ENCODE peak calls at places on chromosomes 11 and 22, in six cellular contexts. One of them, this sample, is unnamed. For H3K36me3, the result is how much of the 10 kb centered on the place peaks cover.

GRCh38 chr11:118619444-118620205 is 12.2 kb downstream of the PHLDB1 start:
- DNase-seq in upper lobe of left lung: peak
- DNase-seq in A673: peak
- DNase-seq in naive thymus-derived CD4-positive, alpha-beta T cell: no peak
- DNase-seq in IMR-90: peak
- DNase-seq in HCT116: no peak
- DNase-seq in this sample: peak

GRCh38 chr11:18633256-18634139 is 644 bp downstream of the SPTY2D1 start:
- DNase-seq in upper lobe of left lung: no peak
- DNase-seq in A673: peak
- DNase-seq in naive thymus-derived CD4-positive, alpha-beta T cell: no peak
- DNase-seq in IMR-90: peak
- DNase-seq in HCT116: no peak
- DNase-seq in this sample: no peak

GRCh38 chr11:27100534-27100933 is 59.9 kb downstream of the BBOX1 start:
- DNase-seq in upper lobe of left lung: no peak
- DNase-seq in A673: peak
- DNase-seq in naive thymus-derived CD4-positive, alpha-beta T cell: no peak
- DNase-seq in IMR-90: no peak
- DNase-seq in HCT116: no peak
- DNase-seq in this sample: no peak

GRCh38 chr11:59144096-59144495 is 1.4 kb downstream of the FAM111A start:
- DNase-seq in upper lobe of left lung: no peak
- DNase-seq in A673: peak
- DNase-seq in naive thymus-derived CD4-positive, alpha-beta T cell: no peak
- DNase-seq in IMR-90: peak
- DNase-seq in HCT116: no peak
- DNase-seq in this sample: no peak

GRCh38 chr11:111980062-111980461 is 42.9 kb downstream of the DIXDC1 start:
- DNase-seq in upper lobe of left lung: no peak
- DNase-seq in A673: no peak
- DNase-seq in naive thymus-derived CD4-positive, alpha-beta T cell: no peak
- DNase-seq in IMR-90: no peak
- DNase-seq in HCT116: no peak
- DNase-seq in this sample: no peak

GRCh38 chr11:67253872-67254624 is 12.2 kb upstream of the GRK2 start:
- DNase-seq in upper lobe of left lung: no peak
- DNase-seq in A673: no peak
- DNase-seq in naive thymus-derived CD4-positive, alpha-beta T cell: no peak
- DNase-seq in IMR-90: no peak
- DNase-seq in HCT116: no peak
- DNase-seq in this sample: no peak

GRCh38 chr11:115500547-115501503 is 3.4 kb downstream of the CADM1 start:
- DNase-seq in upper lobe of left lung: no peak
- DNase-seq in A673: no peak
- DNase-seq in naive thymus-derived CD4-positive, alpha-beta T cell: no peak
- DNase-seq in IMR-90: no peak
- DNase-seq in HCT116: no peak
- DNase-seq in this sample: no peak

GRCh38 chr22:39256979-39257378 is 12.2 kb upstream of the PDGFB start:
- DNase-seq in upper lobe of left lung: no peak
- DNase-seq in A673: no peak
- DNase-seq in naive thymus-derived CD4-positive, alpha-beta T cell: no peak
- DNase-seq in IMR-90: no peak
- DNase-seq in HCT116: no peak
- DNase-seq in this sample: no peak

GRCh38 chr11:119130662-119131061 is 9.3 kb downstream of the HINFP start:
- DNase-seq in upper lobe of left lung: no peak
- DNase-seq in A673: no peak
- DNase-seq in naive thymus-derived CD4-positive, alpha-beta T cell: no peak
- DNase-seq in IMR-90: peak
- DNase-seq in HCT116: no peak
- DNase-seq in this sample: no peak

GRCh38 chr11:19162946-19163345 is 38.8 kb downstream of the CSRP3 start:
- DNase-seq in upper lobe of left lung: no peak
- DNase-seq in A673: no peak
- DNase-seq in naive thymus-derived CD4-positive, alpha-beta T cell: no peak
- DNase-seq in IMR-90: no peak
- DNase-seq in HCT116: no peak
- DNase-seq in this sample: no peak

GRCh38 chr11:25198704-25199103 is 701.9 kb downstream of the LUZP2 start:
- DNase-seq in upper lobe of left lung: no peak
- DNase-seq in A673: no peak
- DNase-seq in naive thymus-derived CD4-positive, alpha-beta T cell: no peak
- DNase-seq in IMR-90: no peak
- DNase-seq in HCT116: no peak
- DNase-seq in this sample: no peak

GRCh38 chr11:111586305-111586915 is 15.8 kb upstream of the SIK2 start:
- DNase-seq in upper lobe of left lung: no peak
- DNase-seq in A673: peak
- DNase-seq in naive thymus-derived CD4-positive, alpha-beta T cell: peak
- DNase-seq in IMR-90: peak
- DNase-seq in HCT116: peak
- DNase-seq in this sample: no peak

GRCh38 chr11:70913715-70914231 is 338.6 kb downstream of the SHANK2 start:
- DNase-seq in upper lobe of left lung: peak
- DNase-seq in A673: no peak
- DNase-seq in naive thymus-derived CD4-positive, alpha-beta T cell: no peak
- DNase-seq in IMR-90: no peak
- DNase-seq in HCT116: no peak
- DNase-seq in this sample: no peak

GRCh38 chr11:71358963-71359567 is 89.1 kb downstream of the DHCR7 start:
- DNase-seq in upper lobe of left lung: no peak
- DNase-seq in A673: no peak
- DNase-seq in naive thymus-derived CD4-positive, alpha-beta T cell: no peak
- DNase-seq in IMR-90: no peak
- DNase-seq in HCT116: no peak
- DNase-seq in this sample: no peak

GRCh38 chr22:28329582-28330073 is 350.0 kb downstream of the TTC28 start:
- DNase-seq in upper lobe of left lung: no peak
- DNase-seq in A673: peak
- DNase-seq in naive thymus-derived CD4-positive, alpha-beta T cell: no peak
- DNase-seq in IMR-90: peak
- DNase-seq in HCT116: no peak
- DNase-seq in this sample: no peak

GRCh38 chr11:128892866-128893565 is 1.9 kb downstream of the KCNJ5 start:
- DNase-seq in upper lobe of left lung: peak
- DNase-seq in A673: no peak
- DNase-seq in naive thymus-derived CD4-positive, alpha-beta T cell: no peak
- DNase-seq in IMR-90: no peak
- DNase-seq in HCT116: no peak
- DNase-seq in this sample: no peak

GRCh38 chr11:67315325-67315909 is 12.1 kb downstream of the SSH3 start:
- DNase-seq in upper lobe of left lung: no peak
- DNase-seq in A673: no peak
- DNase-seq in naive thymus-derived CD4-positive, alpha-beta T cell: no peak
- DNase-seq in IMR-90: no peak
- DNase-seq in HCT116: no peak
- DNase-seq in this sample: no peak

DNA sequence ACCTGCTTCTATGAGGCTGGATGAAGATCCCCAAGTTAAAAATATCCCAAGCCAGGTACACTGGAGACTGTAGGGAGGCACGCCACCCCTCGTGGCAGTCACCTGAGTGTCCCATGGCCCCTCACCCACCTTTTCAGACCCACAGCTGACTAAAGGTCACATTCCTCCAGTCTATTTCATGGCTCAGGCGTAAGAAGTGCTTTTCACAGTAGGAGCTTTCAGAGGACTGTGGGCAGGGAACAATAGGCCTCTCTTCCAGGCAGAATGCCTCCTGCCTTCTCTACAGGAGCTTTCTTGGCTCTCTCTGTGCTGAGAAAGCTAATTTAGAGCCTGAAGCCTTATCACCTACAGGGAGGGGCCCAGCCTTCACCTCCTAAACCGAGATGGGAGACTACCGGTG is 73.8 kb downstream of the C11orf58 start:
- DNase-seq in upper lobe of left lung: no peak
- DNase-seq in A673: no peak
- DNase-seq in naive thymus-derived CD4-positive, alpha-beta T cell: no peak
- DNase-seq in IMR-90: no peak
- DNase-seq in HCT116: no peak
- DNase-seq in this sample: no peak
- H3K36me3 ChIP-seq in upper lobe of left lung: under half
- H3K36me3 ChIP-seq in A673: under half
- H3K36me3 ChIP-seq in naive thymus-derived CD4-positive, alpha-beta T cell: under half
- H3K36me3 ChIP-seq in IMR-90: under half
- H3K36me3 ChIP-seq in HCT116: under half
- H3K36me3 ChIP-seq in this sample: under half

GRCh38 chr11:104609297-104609696 is 289.0 kb downstream of the CASP12 start:
- DNase-seq in upper lobe of left lung: peak
- DNase-seq in A673: peak
- DNase-seq in naive thymus-derived CD4-positive, alpha-beta T cell: peak
- DNase-seq in IMR-90: peak
- DNase-seq in HCT116: peak
- DNase-seq in this sample: no peak
- H3K36me3 ChIP-seq in upper lobe of left lung: under half
- H3K36me3 ChIP-seq in A673: under half
- H3K36me3 ChIP-seq in naive thymus-derived CD4-positive, alpha-beta T cell: under half
- H3K36me3 ChIP-seq in IMR-90: under half
- H3K36me3 ChIP-seq in HCT116: under half
- H3K36me3 ChIP-seq in this sample: under half

DNA sequence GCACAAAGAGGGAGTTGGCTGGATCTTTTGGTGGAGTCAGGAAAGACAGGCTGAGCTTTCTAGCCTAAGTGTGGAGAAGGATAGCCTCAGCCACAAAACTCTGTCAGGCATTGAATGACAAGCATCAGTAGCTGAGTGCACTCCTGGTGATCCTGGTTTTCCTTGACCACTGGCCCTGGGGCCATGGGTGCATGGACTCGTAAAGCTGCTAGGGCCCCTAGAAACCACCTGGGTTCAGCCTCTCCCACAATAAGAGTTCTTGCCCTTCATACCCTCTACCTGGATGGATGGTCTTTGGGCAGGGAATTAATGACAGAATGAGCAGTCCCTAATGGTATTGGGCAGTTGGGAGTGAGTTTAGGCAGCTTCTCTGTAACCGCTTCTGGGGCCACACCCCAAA is 22.9 kb downstream of the TUB start:
- DNase-seq in upper lobe of left lung: no peak
- DNase-seq in A673: no peak
- DNase-seq in naive thymus-derived CD4-positive, alpha-beta T cell: no peak
- DNase-seq in IMR-90: no peak
- DNase-seq in HCT116: no peak
- DNase-seq in this sample: peak
- H3K36me3 ChIP-seq in upper lobe of left lung: under half
- H3K36me3 ChIP-seq in A673: under half
- H3K36me3 ChIP-seq in naive thymus-derived CD4-positive, alpha-beta T cell: under half
- H3K36me3 ChIP-seq in IMR-90: under half
- H3K36me3 ChIP-seq in HCT116: under half
- H3K36me3 ChIP-seq in this sample: under half

DNA sequence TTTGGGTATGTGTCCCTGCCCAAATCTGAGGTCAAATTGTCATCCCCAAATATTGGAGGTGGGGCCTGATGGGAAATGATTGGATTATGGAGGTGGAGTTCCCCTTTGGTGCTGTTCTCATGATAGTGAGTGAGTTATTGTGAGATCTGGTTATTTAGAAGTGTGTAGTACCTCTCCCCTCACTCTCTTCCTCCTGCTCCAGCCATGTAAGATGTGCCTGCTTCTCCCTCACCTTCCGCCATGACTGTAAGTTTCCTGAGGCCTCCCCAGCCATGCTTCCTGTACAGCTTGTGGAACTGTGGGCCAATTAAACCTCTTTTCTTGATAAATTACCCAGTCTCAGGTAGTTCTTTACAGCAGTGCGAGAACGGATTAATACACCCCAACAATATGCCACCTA is 9.0 kb downstream of the GAB2 start:
- DNase-seq in upper lobe of left lung: no peak
- DNase-seq in A673: no peak
- DNase-seq in naive thymus-derived CD4-positive, alpha-beta T cell: no peak
- DNase-seq in IMR-90: no peak
- DNase-seq in HCT116: no peak
- DNase-seq in this sample: no peak
- H3K36me3 ChIP-seq in upper lobe of left lung: under half
- H3K36me3 ChIP-seq in A673: under half
- H3K36me3 ChIP-seq in naive thymus-derived CD4-positive, alpha-beta T cell: under half
- H3K36me3 ChIP-seq in IMR-90: under half
- H3K36me3 ChIP-seq in HCT116: under half
- H3K36me3 ChIP-seq in this sample: under half

GRCh38 chr11:81870815-81871214 is 862.8 kb downstream of the FAM181B start:
- DNase-seq in upper lobe of left lung: no peak
- DNase-seq in A673: no peak
- DNase-seq in naive thymus-derived CD4-positive, alpha-beta T cell: no peak
- DNase-seq in IMR-90: no peak
- DNase-seq in HCT116: no peak
- DNase-seq in this sample: no peak

GRCh38 chr11:81874627-81875026 is 859.0 kb downstream of the FAM181B start:
- DNase-seq in upper lobe of left lung: no peak
- DNase-seq in A673: peak
- DNase-seq in naive thymus-derived CD4-positive, alpha-beta T cell: peak
- DNase-seq in IMR-90: no peak
- DNase-seq in HCT116: no peak
- DNase-seq in this sample: no peak

GRCh38 chr11:81870066-81870412 is 863.6 kb downstream of the FAM181B start:
- DNase-seq in upper lobe of left lung: no peak
- DNase-seq in A673: no peak
- DNase-seq in naive thymus-derived CD4-positive, alpha-beta T cell: no peak
- DNase-seq in IMR-90: no peak
- DNase-seq in HCT116: no peak
- DNase-seq in this sample: no peak

DNA sequence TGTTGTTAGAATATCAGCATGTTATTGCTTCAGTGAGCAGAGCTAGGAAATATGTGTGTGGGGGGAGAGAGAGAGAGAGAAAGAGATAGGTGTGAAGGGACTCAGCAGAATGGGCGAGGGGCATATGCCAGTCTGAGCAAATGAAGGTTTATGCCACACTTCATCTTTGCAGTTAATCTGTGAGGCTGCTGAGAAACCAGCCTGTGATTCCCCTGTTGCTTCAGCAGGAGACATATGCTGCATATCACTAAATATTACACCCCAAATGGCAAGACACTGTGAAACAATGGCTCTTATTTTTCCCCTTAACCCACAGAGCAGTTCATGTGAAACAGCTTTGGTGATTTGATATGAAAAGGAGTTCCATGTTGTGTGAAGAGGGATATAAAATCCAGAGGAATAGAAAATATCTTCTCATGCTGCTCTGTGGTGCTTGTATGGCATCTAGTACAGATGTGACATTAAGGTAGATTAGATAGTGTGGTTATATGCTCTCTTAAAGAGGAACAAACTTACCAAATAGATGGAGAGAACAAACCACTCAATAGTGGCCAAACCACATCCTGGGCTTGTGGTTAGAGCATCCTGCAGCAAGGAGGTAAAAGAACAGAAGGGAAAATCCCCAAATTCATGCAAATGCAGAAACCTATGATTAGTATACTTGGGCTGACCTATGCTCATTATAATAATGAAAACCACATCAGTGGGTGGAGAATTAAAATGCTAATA is 864.2 kb downstream of the FAM181B start:
- DNase-seq in upper lobe of left lung: peak
- DNase-seq in A673: no peak
- DNase-seq in naive thymus-derived CD4-positive, alpha-beta T cell: peak
- DNase-seq in IMR-90: no peak
- DNase-seq in HCT116: no peak
- DNase-seq in this sample: no peak
- H3K36me3 ChIP-seq in upper lobe of left lung: under half
- H3K36me3 ChIP-seq in A673: under half
- H3K36me3 ChIP-seq in naive thymus-derived CD4-positive, alpha-beta T cell: under half
- H3K36me3 ChIP-seq in IMR-90: under half
- H3K36me3 ChIP-seq in HCT116: under half
- H3K36me3 ChIP-seq in this sample: under half

GRCh38 chr11:113363406-113363805 is 24.2 kb upstream of the ANKK1 start:
- DNase-seq in upper lobe of left lung: no peak
- DNase-seq in A673: no peak
- DNase-seq in naive thymus-derived CD4-positive, alpha-beta T cell: no peak
- DNase-seq in IMR-90: no peak
- DNase-seq in HCT116: no peak
- DNase-seq in this sample: no peak
- H3K36me3 ChIP-seq in upper lobe of left lung: under half
- H3K36me3 ChIP-seq in A673: under half
- H3K36me3 ChIP-seq in naive thymus-derived CD4-positive, alpha-beta T cell: under half
- H3K36me3 ChIP-seq in IMR-90: under half
- H3K36me3 ChIP-seq in HCT116: under half
- H3K36me3 ChIP-seq in this sample: half or more

GRCh38 chr11:8705171-8705570 is 22.6 kb downstream of the RPL27A start:
- DNase-seq in upper lobe of left lung: no peak
- DNase-seq in A673: no peak
- DNase-seq in naive thymus-derived CD4-positive, alpha-beta T cell: no peak
- DNase-seq in IMR-90: no peak
- DNase-seq in HCT116: no peak
- DNase-seq in this sample: no peak
- H3K36me3 ChIP-seq in upper lobe of left lung: half or more
- H3K36me3 ChIP-seq in A673: under half
- H3K36me3 ChIP-seq in naive thymus-derived CD4-positive, alpha-beta T cell: under half
- H3K36me3 ChIP-seq in IMR-90: half or more
- H3K36me3 ChIP-seq in HCT116: under half
- H3K36me3 ChIP-seq in this sample: half or more

This sample was measured in right atrium auricular region.